ENCODE peak calls at places on chromosomes 3 and 15, in nine cellular contexts. One of them, this sample, is unnamed.

GRCh38 chr3:47841786-47842349 is 38.9 kb downstream of the DHX30 start:
- DNase-seq in GM20000: no peak
- DNase-seq in progenitor cell of endocrine pancreas: no peak
- DNase-seq in endothelial cell: no peak
- DNase-seq in HFFc6: no peak
- DNase-seq in left ventricle myocardium inferior: no peak
- DNase-seq in neural crest cell: no peak
- DNase-seq in IMR-90: no peak
- DNase-seq in thoracic aorta: no peak
- DNase-seq in this sample: no peak

GRCh38 chr3:128170866-128171516 is 17.7 kb downstream of the EEFSEC start:
- DNase-seq in GM20000: no peak
- DNase-seq in progenitor cell of endocrine pancreas: peak
- DNase-seq in endothelial cell: peak
- DNase-seq in HFFc6: peak
- DNase-seq in left ventricle myocardium inferior: no peak
- DNase-seq in neural crest cell: peak
- DNase-seq in IMR-90: peak
- DNase-seq in thoracic aorta: no peak
- DNase-seq in this sample: no peak

GRCh38 chr15:90058308-90058707 is 44.0 kb downstream of the IDH2 start:
- DNase-seq in GM20000: peak
- DNase-seq in progenitor cell of endocrine pancreas: no peak
- DNase-seq in endothelial cell: no peak
- DNase-seq in HFFc6: no peak
- DNase-seq in left ventricle myocardium inferior: no peak
- DNase-seq in neural crest cell: no peak
- DNase-seq in IMR-90: no peak
- DNase-seq in thoracic aorta: no peak
- DNase-seq in this sample: peak

GRCh38 chr3:106068795-106069194 is 200.0 kb upstream of the CBLB start:
- DNase-seq in GM20000: peak
- DNase-seq in progenitor cell of endocrine pancreas: no peak
- DNase-seq in endothelial cell: no peak
- DNase-seq in HFFc6: no peak
- DNase-seq in left ventricle myocardium inferior: no peak
- DNase-seq in neural crest cell: no peak
- DNase-seq in IMR-90: peak
- DNase-seq in thoracic aorta: no peak
- DNase-seq in this sample: peak

GRCh38 chr15:101450561-101451145 is 38.9 kb downstream of the PCSK6 start:
- DNase-seq in GM20000: no peak
- DNase-seq in progenitor cell of endocrine pancreas: no peak
- DNase-seq in endothelial cell: no peak
- DNase-seq in HFFc6: no peak
- DNase-seq in left ventricle myocardium inferior: no peak
- DNase-seq in neural crest cell: no peak
- DNase-seq in IMR-90: no peak
- DNase-seq in thoracic aorta: no peak
- DNase-seq in this sample: no peak

GRCh38 chr15:89627256-89627970 is 27.9 kb downstream of the KIF7 start:
- DNase-seq in GM20000: no peak
- DNase-seq in progenitor cell of endocrine pancreas: no peak
- DNase-seq in endothelial cell: no peak
- DNase-seq in HFFc6: no peak
- DNase-seq in left ventricle myocardium inferior: no peak
- DNase-seq in neural crest cell: no peak
- DNase-seq in IMR-90: no peak
- DNase-seq in thoracic aorta: no peak
- DNase-seq in this sample: peak

GRCh38 chr3:150169279-150169970 is 198.7 kb upstream of the PFN2 start:
- DNase-seq in GM20000: no peak
- DNase-seq in progenitor cell of endocrine pancreas: no peak
- DNase-seq in endothelial cell: no peak
- DNase-seq in HFFc6: no peak
- DNase-seq in left ventricle myocardium inferior: peak
- DNase-seq in neural crest cell: no peak
- DNase-seq in IMR-90: no peak
- DNase-seq in thoracic aorta: no peak
- DNase-seq in this sample: no peak

GRCh38 chr3:172187511-172187910 is 148.1 kb downstream of the FNDC3B start:
- DNase-seq in GM20000: no peak
- DNase-seq in progenitor cell of endocrine pancreas: no peak
- DNase-seq in endothelial cell: no peak
- DNase-seq in HFFc6: no peak
- DNase-seq in left ventricle myocardium inferior: no peak
- DNase-seq in neural crest cell: no peak
- DNase-seq in IMR-90: no peak
- DNase-seq in thoracic aorta: no peak
- DNase-seq in this sample: no peak

GRCh38 chr3:32132121-32132520 is 25.7 kb downstream of the GPD1L start:
- DNase-seq in GM20000: no peak
- DNase-seq in progenitor cell of endocrine pancreas: no peak
- DNase-seq in endothelial cell: no peak
- DNase-seq in HFFc6: no peak
- DNase-seq in left ventricle myocardium inferior: no peak
- DNase-seq in neural crest cell: no peak
- DNase-seq in IMR-90: no peak
- DNase-seq in thoracic aorta: no peak
- DNase-seq in this sample: no peak

GRCh38 chr3:156174229-156174847 is 54.0 kb downstream of the KCNAB1 start:
- DNase-seq in GM20000: no peak
- DNase-seq in progenitor cell of endocrine pancreas: no peak
- DNase-seq in endothelial cell: no peak
- DNase-seq in HFFc6: peak
- DNase-seq in left ventricle myocardium inferior: no peak
- DNase-seq in neural crest cell: no peak
- DNase-seq in IMR-90: peak
- DNase-seq in thoracic aorta: no peak
- DNase-seq in this sample: no peak
- TF ChIP-seq CTCF in GM20000: no peak
- TF ChIP-seq CTCF in progenitor cell of endocrine pancreas: peak
- TF ChIP-seq CTCF in endothelial cell: no peak
- TF ChIP-seq CTCF in HFFc6: peak
- TF ChIP-seq CTCF in left ventricle myocardium inferior: peak
- TF ChIP-seq CTCF in neural crest cell: no peak
- TF ChIP-seq CTCF in IMR-90: peak
- TF ChIP-seq CTCF in thoracic aorta: peak
- TF ChIP-seq CTCF in this sample: peak

DNA sequence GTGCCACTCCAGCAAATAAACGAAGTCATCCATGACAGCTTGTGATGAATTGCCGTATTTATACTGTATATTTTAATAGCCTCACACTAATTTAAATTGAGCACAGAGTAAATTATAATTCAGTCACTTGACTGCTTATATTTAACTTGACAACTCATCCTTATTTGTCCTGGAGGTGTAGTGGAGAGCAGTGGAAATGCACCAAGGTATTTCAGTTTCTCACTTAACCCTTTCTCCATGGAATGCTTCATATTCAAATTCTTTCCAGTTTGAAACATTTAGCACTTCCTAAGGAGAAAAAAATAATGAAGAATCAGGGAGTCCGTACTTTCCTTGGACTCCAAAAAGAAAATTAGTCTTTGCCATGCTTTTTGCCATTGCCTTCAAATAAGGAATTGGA is 99.0 kb downstream of the MAP2K5 start:
- DNase-seq in GM20000: no peak
- DNase-seq in progenitor cell of endocrine pancreas: no peak
- DNase-seq in endothelial cell: no peak
- DNase-seq in HFFc6: no peak
- DNase-seq in left ventricle myocardium inferior: no peak
- DNase-seq in neural crest cell: no peak
- DNase-seq in IMR-90: no peak
- DNase-seq in thoracic aorta: no peak
- DNase-seq in this sample: no peak
- TF ChIP-seq CTCF in GM20000: no peak
- TF ChIP-seq CTCF in progenitor cell of endocrine pancreas: peak
- TF ChIP-seq CTCF in endothelial cell: no peak
- TF ChIP-seq CTCF in HFFc6: peak
- TF ChIP-seq CTCF in left ventricle myocardium inferior: no peak
- TF ChIP-seq CTCF in neural crest cell: peak
- TF ChIP-seq CTCF in IMR-90: no peak
- TF ChIP-seq CTCF in thoracic aorta: no peak
- TF ChIP-seq CTCF in this sample: no peak

DNA sequence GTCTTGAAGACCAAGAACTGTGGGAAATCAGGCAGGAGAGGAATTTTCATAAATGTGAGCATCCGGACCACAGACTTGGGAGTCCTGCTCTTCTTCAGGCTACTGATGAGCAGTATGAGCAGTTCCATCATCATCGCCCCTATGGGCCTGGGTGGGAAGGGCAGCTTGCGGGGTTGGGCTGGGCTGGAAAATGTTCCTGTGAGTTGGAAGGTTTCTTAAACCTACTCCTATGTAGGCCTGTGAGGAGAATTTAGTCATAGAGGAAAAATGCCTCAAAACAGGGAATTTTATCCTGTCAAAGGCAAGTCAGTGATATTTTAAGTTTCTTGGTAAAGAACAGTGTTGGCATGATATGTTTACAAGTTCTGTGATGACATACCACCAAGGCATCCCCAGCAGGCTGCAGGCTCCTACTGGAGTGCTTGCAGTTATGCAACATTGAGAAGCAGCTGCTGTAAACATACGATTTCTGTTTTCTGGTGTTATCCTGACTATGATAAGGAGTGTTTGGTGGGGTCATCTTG is 10.3 kb downstream of the MASP1 start:
- DNase-seq in GM20000: no peak
- DNase-seq in progenitor cell of endocrine pancreas: no peak
- DNase-seq in endothelial cell: no peak
- DNase-seq in HFFc6: peak
- DNase-seq in left ventricle myocardium inferior: no peak
- DNase-seq in neural crest cell: no peak
- DNase-seq in IMR-90: peak
- DNase-seq in thoracic aorta: no peak
- DNase-seq in this sample: no peak
- TF ChIP-seq CTCF in GM20000: no peak
- TF ChIP-seq CTCF in progenitor cell of endocrine pancreas: no peak
- TF ChIP-seq CTCF in endothelial cell: no peak
- TF ChIP-seq CTCF in HFFc6: peak
- TF ChIP-seq CTCF in left ventricle myocardium inferior: no peak
- TF ChIP-seq CTCF in neural crest cell: no peak
- TF ChIP-seq CTCF in IMR-90: peak
- TF ChIP-seq CTCF in thoracic aorta: no peak
- TF ChIP-seq CTCF in this sample: no peak

GRCh38 chr3:65902304-65902793 is 136.4 kb downstream of the MAGI1 start:
- DNase-seq in GM20000: no peak
- DNase-seq in progenitor cell of endocrine pancreas: no peak
- DNase-seq in endothelial cell: peak
- DNase-seq in HFFc6: no peak
- DNase-seq in left ventricle myocardium inferior: no peak
- DNase-seq in neural crest cell: no peak
- DNase-seq in IMR-90: no peak
- DNase-seq in thoracic aorta: no peak
- DNase-seq in this sample: no peak

GRCh38 chr3:65908588-65908987 is 130.1 kb downstream of the MAGI1 start:
- DNase-seq in GM20000: no peak
- DNase-seq in progenitor cell of endocrine pancreas: no peak
- DNase-seq in endothelial cell: no peak
- DNase-seq in HFFc6: no peak
- DNase-seq in left ventricle myocardium inferior: no peak
- DNase-seq in neural crest cell: no peak
- DNase-seq in IMR-90: no peak
- DNase-seq in thoracic aorta: no peak
- DNase-seq in this sample: no peak

GRCh38 chr3:65904016-65904415 is 134.7 kb downstream of the MAGI1 start:
- DNase-seq in GM20000: no peak
- DNase-seq in progenitor cell of endocrine pancreas: no peak
- DNase-seq in endothelial cell: no peak
- DNase-seq in HFFc6: no peak
- DNase-seq in left ventricle myocardium inferior: no peak
- DNase-seq in neural crest cell: no peak
- DNase-seq in IMR-90: no peak
- DNase-seq in thoracic aorta: no peak
- DNase-seq in this sample: no peak

GRCh38 chr3:65905648-65906211 is 133.0 kb downstream of the MAGI1 start:
- DNase-seq in GM20000: no peak
- DNase-seq in progenitor cell of endocrine pancreas: no peak
- DNase-seq in endothelial cell: no peak
- DNase-seq in HFFc6: no peak
- DNase-seq in left ventricle myocardium inferior: no peak
- DNase-seq in neural crest cell: no peak
- DNase-seq in IMR-90: no peak
- DNase-seq in thoracic aorta: no peak
- DNase-seq in this sample: no peak

GRCh38 chr3:65907232-65908130 is 131.2 kb downstream of the MAGI1 start:
- DNase-seq in GM20000: no peak
- DNase-seq in progenitor cell of endocrine pancreas: no peak
- DNase-seq in endothelial cell: no peak
- DNase-seq in HFFc6: no peak
- DNase-seq in left ventricle myocardium inferior: no peak
- DNase-seq in neural crest cell: no peak
- DNase-seq in IMR-90: no peak
- DNase-seq in thoracic aorta: no peak
- DNase-seq in this sample: no peak
- TF ChIP-seq CTCF in GM20000: no peak
- TF ChIP-seq CTCF in progenitor cell of endocrine pancreas: no peak
- TF ChIP-seq CTCF in endothelial cell: no peak
- TF ChIP-seq CTCF in HFFc6: no peak
- TF ChIP-seq CTCF in left ventricle myocardium inferior: no peak
- TF ChIP-seq CTCF in neural crest cell: no peak
- TF ChIP-seq CTCF in IMR-90: no peak
- TF ChIP-seq CTCF in thoracic aorta: no peak
- TF ChIP-seq CTCF in this sample: no peak

GRCh38 chr3:139024968-139025367 is 4.2 kb upstream of the PRR23B start:
- DNase-seq in GM20000: no peak
- DNase-seq in progenitor cell of endocrine pancreas: no peak
- DNase-seq in endothelial cell: no peak
- DNase-seq in HFFc6: no peak
- DNase-seq in left ventricle myocardium inferior: no peak
- DNase-seq in neural crest cell: no peak
- DNase-seq in IMR-90: no peak
- DNase-seq in thoracic aorta: no peak
- DNase-seq in this sample: no peak

GRCh38 chr3:139020036-139020867 is 474 bp downstream of the PRR23B start:
- DNase-seq in GM20000: no peak
- DNase-seq in progenitor cell of endocrine pancreas: no peak
- DNase-seq in endothelial cell: no peak
- DNase-seq in HFFc6: no peak
- DNase-seq in left ventricle myocardium inferior: no peak
- DNase-seq in neural crest cell: no peak
- DNase-seq in IMR-90: no peak
- DNase-seq in thoracic aorta: no peak
- DNase-seq in this sample: no peak

GRCh38 chr3:139016430-139017048 is 4.2 kb downstream of the PRR23B start:
- DNase-seq in GM20000: no peak
- DNase-seq in progenitor cell of endocrine pancreas: no peak
- DNase-seq in endothelial cell: no peak
- DNase-seq in HFFc6: no peak
- DNase-seq in left ventricle myocardium inferior: no peak
- DNase-seq in neural crest cell: no peak
- DNase-seq in IMR-90: no peak
- DNase-seq in thoracic aorta: no peak
- DNase-seq in this sample: no peak

DNA sequence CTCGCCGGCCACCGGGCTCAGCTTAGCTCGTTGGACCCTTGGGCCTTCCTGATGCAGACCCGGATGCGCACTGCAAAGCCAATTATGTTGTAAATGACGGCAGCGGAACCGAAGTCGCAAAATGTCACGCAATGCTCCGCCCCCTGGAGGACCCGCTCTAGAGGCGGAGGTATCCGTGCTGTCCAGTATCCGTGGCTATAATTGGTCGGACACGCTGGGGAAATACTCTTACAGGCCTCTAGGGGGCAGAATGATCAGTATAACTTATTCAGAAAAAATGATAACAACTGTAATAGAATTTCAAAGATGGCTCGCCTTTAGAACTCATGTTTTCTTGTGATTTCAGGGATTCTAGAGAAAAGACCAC is at the start of gene PRR23B:
- DNase-seq in GM20000: no peak
- DNase-seq in progenitor cell of endocrine pancreas: no peak
- DNase-seq in endothelial cell: no peak
- DNase-seq in HFFc6: no peak
- DNase-seq in left ventricle myocardium inferior: no peak
- DNase-seq in neural crest cell: no peak
- DNase-seq in IMR-90: no peak
- DNase-seq in thoracic aorta: no peak
- DNase-seq in this sample: no peak
- TF ChIP-seq CTCF in GM20000: no peak
- TF ChIP-seq CTCF in progenitor cell of endocrine pancreas: peak
- TF ChIP-seq CTCF in endothelial cell: peak
- TF ChIP-seq CTCF in HFFc6: peak
- TF ChIP-seq CTCF in left ventricle myocardium inferior: no peak
- TF ChIP-seq CTCF in neural crest cell: peak
- TF ChIP-seq CTCF in IMR-90: no peak
- TF ChIP-seq CTCF in thoracic aorta: no peak
- TF ChIP-seq CTCF in this sample: no peak